ENCODE peak calls at places on chromosomes 13 and 19, in seven cellular contexts. One of them, this sample, is unnamed.

GRCh38 chr19:49436381-49437017 is 4.8 kb downstream of the SLC17A7 start:
- DNase-seq in Karpas-422: peak
- DNase-seq in PC-9: no peak
- DNase-seq in pancreas: no peak
- DNase-seq in CD4-positive, alpha-beta memory T cell: peak
- DNase-seq in psoas muscle: no peak
- DNase-seq in heart left ventricle: no peak
- DNase-seq in this sample: no peak

GRCh38 chr19:6041071-6041470 is 63.1 kb upstream of the RANBP3 start:
- DNase-seq in pancreas: no peak
- DNase-seq in heart left ventricle: no peak
- DNase-seq in Karpas-422: no peak
- DNase-seq in psoas muscle: no peak
- DNase-seq in CD4-positive, alpha-beta memory T cell: no peak
- DNase-seq in PC-9: no peak
- DNase-seq in this sample: no peak

GRCh38 chr13:36345438-36346221 is 564 bp downstream of the SPART start:
- DNase-seq in PC-9: peak
- DNase-seq in psoas muscle: peak
- DNase-seq in CD4-positive, alpha-beta memory T cell: peak
- DNase-seq in pancreas: peak
- DNase-seq in heart left ventricle: peak
- DNase-seq in Karpas-422: no peak
- DNase-seq in this sample: peak

GRCh38 chr19:33801411-33801810 is 4.7 kb downstream of the KCTD15 start:
- DNase-seq in PC-9: no peak
- DNase-seq in psoas muscle: peak
- DNase-seq in CD4-positive, alpha-beta memory T cell: no peak
- DNase-seq in pancreas: no peak
- DNase-seq in heart left ventricle: no peak
- DNase-seq in Karpas-422: no peak
- DNase-seq in this sample: no peak

GRCh38 chr19:53881482-53882390 is at the start of gene PRKCG:
- DNase-seq in psoas muscle: peak
- DNase-seq in PC-9: peak
- DNase-seq in Karpas-422: peak
- DNase-seq in pancreas: peak
- DNase-seq in CD4-positive, alpha-beta memory T cell: peak
- DNase-seq in heart left ventricle: peak
- DNase-seq in this sample: peak

GRCh38 chr19:23002690-23003422 is at the start of gene ZNF728:
- DNase-seq in heart left ventricle: peak
- DNase-seq in psoas muscle: peak
- DNase-seq in pancreas: peak
- DNase-seq in Karpas-422: no peak
- DNase-seq in PC-9: no peak
- DNase-seq in CD4-positive, alpha-beta memory T cell: peak
- DNase-seq in this sample: no peak

GRCh38 chr19:30678168-30678567 is 306.0 kb downstream of the ZNF536 start:
- DNase-seq in Karpas-422: no peak
- DNase-seq in psoas muscle: no peak
- DNase-seq in CD4-positive, alpha-beta memory T cell: no peak
- DNase-seq in heart left ventricle: no peak
- DNase-seq in PC-9: no peak
- DNase-seq in pancreas: no peak
- DNase-seq in this sample: no peak

GRCh38 chr13:107942030-107942617 is 273.2 kb downstream of the LIG4 start:
- DNase-seq in psoas muscle: no peak
- DNase-seq in heart left ventricle: no peak
- DNase-seq in Karpas-422: no peak
- DNase-seq in pancreas: no peak
- DNase-seq in CD4-positive, alpha-beta memory T cell: no peak
- DNase-seq in PC-9: no peak
- DNase-seq in this sample: no peak

GRCh38 chr13:44471686-44472085 is 98.1 kb downstream of the SERP2 start:
- DNase-seq in psoas muscle: no peak
- DNase-seq in heart left ventricle: no peak
- DNase-seq in PC-9: no peak
- DNase-seq in CD4-positive, alpha-beta memory T cell: no peak
- DNase-seq in Karpas-422: no peak
- DNase-seq in pancreas: no peak
- DNase-seq in this sample: no peak

DNA sequence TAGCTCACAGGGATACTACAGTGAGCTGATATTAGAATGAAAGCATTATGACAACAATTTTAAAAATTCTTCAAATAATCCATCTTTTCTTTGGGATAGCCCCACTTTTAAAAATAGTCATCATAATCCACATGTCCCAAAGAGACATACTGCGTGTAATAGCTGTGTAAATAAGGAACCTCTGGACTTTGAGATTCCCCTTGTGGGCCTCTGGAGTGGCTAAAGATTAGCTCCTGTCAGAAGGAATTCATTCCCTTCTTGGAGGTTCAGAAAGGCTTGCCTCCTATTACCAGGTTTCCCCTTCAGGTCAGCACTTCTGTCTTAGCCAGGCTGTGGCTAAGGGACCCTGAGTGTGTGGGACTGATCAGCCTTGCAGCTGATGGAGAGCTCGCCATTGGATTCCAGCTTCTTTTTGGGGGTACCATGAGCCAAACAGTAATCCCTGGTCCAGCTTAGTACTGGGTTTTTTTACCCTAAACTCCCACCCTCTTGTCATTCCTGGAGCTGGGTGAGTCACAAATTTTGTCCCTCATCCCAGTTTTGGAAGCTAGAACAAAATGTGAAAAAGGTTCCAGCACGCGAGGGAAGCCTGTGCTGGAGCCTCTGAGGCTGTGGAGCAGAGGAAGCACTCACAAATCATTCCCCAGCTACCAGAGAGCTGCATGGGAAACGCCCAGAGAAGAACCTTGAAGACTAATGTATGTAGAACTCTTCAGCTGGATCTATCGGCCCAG is 96.6 kb downstream of the RNASEH2B start:
- DNase-seq in psoas muscle: no peak
- DNase-seq in CD4-positive, alpha-beta memory T cell: no peak
- DNase-seq in PC-9: no peak
- DNase-seq in Karpas-422: no peak
- DNase-seq in heart left ventricle: no peak
- DNase-seq in pancreas: no peak
- DNase-seq in this sample: no peak
- H3K27ac ChIP-seq in psoas muscle: no peak
- H3K27ac ChIP-seq in CD4-positive, alpha-beta memory T cell: no peak
- H3K27ac ChIP-seq in PC-9: no peak
- H3K27ac ChIP-seq in Karpas-422: no peak
- H3K27ac ChIP-seq in heart left ventricle: no peak
- H3K27ac ChIP-seq in pancreas: no peak
- H3K27ac ChIP-seq in this sample: no peak

DNA sequence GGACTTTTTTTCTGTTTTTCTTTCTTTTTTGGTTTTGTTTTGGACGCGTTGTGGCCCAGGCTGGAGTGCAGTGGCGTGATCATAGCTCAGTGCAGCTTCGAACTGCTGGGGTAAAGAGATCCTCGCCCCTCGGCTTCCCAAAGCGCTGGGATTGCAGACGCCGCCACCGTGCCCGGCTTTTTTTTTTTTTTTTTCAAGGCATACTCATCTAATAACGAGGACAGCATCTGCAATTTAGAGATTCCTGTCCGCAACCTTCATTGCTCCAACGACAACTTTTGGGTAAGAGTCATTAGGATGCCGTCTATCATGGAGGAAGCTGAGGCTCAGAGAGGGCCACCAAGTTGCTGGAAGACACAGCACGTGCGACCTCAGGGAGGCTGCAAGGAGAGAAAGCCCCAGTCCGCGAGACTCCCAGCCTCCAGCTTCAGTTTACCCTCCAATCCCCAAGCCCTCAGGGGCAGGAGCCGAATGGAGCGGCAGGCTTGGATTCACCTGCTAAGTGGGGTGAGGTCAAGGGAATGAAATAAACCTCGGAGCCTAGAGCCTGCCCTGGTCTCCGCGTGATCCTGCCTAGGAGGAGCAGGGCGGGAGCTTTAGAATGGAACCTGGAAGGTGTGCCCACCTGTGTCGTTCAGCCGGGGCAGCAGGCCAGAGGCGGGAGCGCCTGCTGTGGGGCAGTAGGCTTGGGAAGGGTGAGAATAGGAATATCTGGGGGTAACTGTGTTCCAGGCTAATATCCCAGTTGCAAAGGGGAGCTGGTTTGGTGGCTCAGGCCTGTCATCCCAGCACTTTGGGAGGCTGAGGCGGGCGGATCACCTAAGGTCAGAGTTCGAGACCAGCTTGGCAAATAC is 676 bp upstream of the POLRMT start:
- DNase-seq in Karpas-422: no peak
- DNase-seq in heart left ventricle: no peak
- DNase-seq in psoas muscle: no peak
- DNase-seq in pancreas: no peak
- DNase-seq in CD4-positive, alpha-beta memory T cell: no peak
- DNase-seq in PC-9: peak
- DNase-seq in this sample: no peak
- H3K27ac ChIP-seq in Karpas-422: no peak
- H3K27ac ChIP-seq in heart left ventricle: peak
- H3K27ac ChIP-seq in psoas muscle: peak
- H3K27ac ChIP-seq in pancreas: no peak
- H3K27ac ChIP-seq in CD4-positive, alpha-beta memory T cell: peak
- H3K27ac ChIP-seq in PC-9: no peak
- H3K27ac ChIP-seq in this sample: peak

GRCh38 chr13:54091884-54092283 is 1063.3 kb downstream of the OLFM4 start:
- DNase-seq in Karpas-422: no peak
- DNase-seq in psoas muscle: no peak
- DNase-seq in heart left ventricle: no peak
- DNase-seq in CD4-positive, alpha-beta memory T cell: peak
- DNase-seq in PC-9: no peak
- DNase-seq in pancreas: no peak
- DNase-seq in this sample: no peak

GRCh38 chr13:54092686-54093085 is 1064.1 kb downstream of the OLFM4 start:
- DNase-seq in Karpas-422: no peak
- DNase-seq in pancreas: no peak
- DNase-seq in heart left ventricle: no peak
- DNase-seq in psoas muscle: no peak
- DNase-seq in PC-9: no peak
- DNase-seq in CD4-positive, alpha-beta memory T cell: peak
- DNase-seq in this sample: no peak
- H3K27ac ChIP-seq in Karpas-422: no peak
- H3K27ac ChIP-seq in pancreas: no peak
- H3K27ac ChIP-seq in heart left ventricle: no peak
- H3K27ac ChIP-seq in psoas muscle: no peak
- H3K27ac ChIP-seq in PC-9: no peak
- H3K27ac ChIP-seq in CD4-positive, alpha-beta memory T cell: no peak
- H3K27ac ChIP-seq in this sample: no peak

GRCh38 chr19:10085641-10086031 is 481 bp upstream of the SHFL start:
- DNase-seq in psoas muscle: no peak
- DNase-seq in heart left ventricle: no peak
- DNase-seq in PC-9: no peak
- DNase-seq in CD4-positive, alpha-beta memory T cell: no peak
- DNase-seq in Karpas-422: no peak
- DNase-seq in pancreas: no peak
- DNase-seq in this sample: no peak
- H3K27ac ChIP-seq in psoas muscle: peak
- H3K27ac ChIP-seq in heart left ventricle: peak
- H3K27ac ChIP-seq in PC-9: no peak
- H3K27ac ChIP-seq in CD4-positive, alpha-beta memory T cell: peak
- H3K27ac ChIP-seq in Karpas-422: no peak
- H3K27ac ChIP-seq in pancreas: peak
- H3K27ac ChIP-seq in this sample: peak

DNA sequence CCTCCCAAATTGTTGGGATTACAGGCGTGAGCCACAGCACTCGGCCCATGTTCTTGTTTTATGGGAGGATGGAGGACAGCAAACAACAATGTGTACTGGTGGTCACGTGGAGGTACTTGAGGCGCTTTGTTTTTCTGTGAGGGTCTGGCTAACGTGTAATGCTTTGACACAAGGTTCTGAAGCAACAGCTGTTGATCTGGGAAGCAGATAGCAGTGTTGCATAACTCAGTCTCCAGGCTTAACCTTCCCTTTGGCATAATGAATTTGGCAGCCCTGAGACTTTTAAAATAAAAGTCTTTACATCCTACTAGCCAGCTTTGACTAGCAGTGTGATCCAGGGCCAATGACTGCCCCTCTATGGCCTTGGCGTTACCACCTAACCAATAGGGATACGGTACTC is 6.9 kb upstream of the ZNF580 start:
- DNase-seq in pancreas: peak
- DNase-seq in Karpas-422: no peak
- DNase-seq in psoas muscle: no peak
- DNase-seq in CD4-positive, alpha-beta memory T cell: peak
- DNase-seq in PC-9: no peak
- DNase-seq in heart left ventricle: no peak
- DNase-seq in this sample: no peak
- H3K27ac ChIP-seq in pancreas: peak
- H3K27ac ChIP-seq in Karpas-422: peak
- H3K27ac ChIP-seq in psoas muscle: peak
- H3K27ac ChIP-seq in CD4-positive, alpha-beta memory T cell: peak
- H3K27ac ChIP-seq in PC-9: no peak
- H3K27ac ChIP-seq in heart left ventricle: no peak
- H3K27ac ChIP-seq in this sample: no peak

GRCh38 chr13:33728271-33729037 is 89.5 kb upstream of the RFC3 start:
- DNase-seq in heart left ventricle: peak
- DNase-seq in pancreas: peak
- DNase-seq in PC-9: no peak
- DNase-seq in Karpas-422: peak
- DNase-seq in psoas muscle: peak
- DNase-seq in CD4-positive, alpha-beta memory T cell: no peak
- DNase-seq in this sample: no peak
- H3K27ac ChIP-seq in heart left ventricle: peak
- H3K27ac ChIP-seq in pancreas: peak
- H3K27ac ChIP-seq in PC-9: no peak
- H3K27ac ChIP-seq in Karpas-422: peak
- H3K27ac ChIP-seq in psoas muscle: no peak
- H3K27ac ChIP-seq in CD4-positive, alpha-beta memory T cell: no peak
- H3K27ac ChIP-seq in this sample: no peak

GRCh38 chr13:99949657-99950413 is 21.7 kb downstream of the ZIC5 start:
- DNase-seq in pancreas: no peak
- DNase-seq in heart left ventricle: no peak
- DNase-seq in psoas muscle: no peak
- DNase-seq in Karpas-422: no peak
- DNase-seq in PC-9: no peak
- DNase-seq in CD4-positive, alpha-beta memory T cell: no peak
- DNase-seq in this sample: no peak
- H3K27ac ChIP-seq in pancreas: no peak
- H3K27ac ChIP-seq in heart left ventricle: no peak
- H3K27ac ChIP-seq in psoas muscle: no peak
- H3K27ac ChIP-seq in Karpas-422: no peak
- H3K27ac ChIP-seq in PC-9: no peak
- H3K27ac ChIP-seq in CD4-positive, alpha-beta memory T cell: no peak
- H3K27ac ChIP-seq in this sample: no peak

DNA sequence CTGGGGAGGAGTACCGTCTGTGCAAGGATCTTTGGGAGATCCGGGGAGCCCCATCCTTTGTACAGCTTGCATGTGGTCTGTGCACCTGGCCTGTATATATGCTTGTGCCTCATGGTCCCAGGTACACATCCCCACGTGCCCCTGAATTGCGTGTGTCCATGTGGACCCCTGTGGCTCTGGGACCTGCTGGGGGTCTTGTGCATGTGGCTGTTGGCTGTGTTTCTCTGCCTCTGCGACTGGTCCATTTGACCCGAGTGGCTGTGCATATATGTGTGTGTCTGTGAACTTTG is 12.8 kb upstream of the NANOS3 start:
- DNase-seq in pancreas: no peak
- DNase-seq in CD4-positive, alpha-beta memory T cell: no peak
- DNase-seq in Karpas-422: no peak
- DNase-seq in heart left ventricle: no peak
- DNase-seq in PC-9: no peak
- DNase-seq in psoas muscle: peak
- DNase-seq in this sample: no peak
- H3K27ac ChIP-seq in pancreas: no peak
- H3K27ac ChIP-seq in CD4-positive, alpha-beta memory T cell: no peak
- H3K27ac ChIP-seq in Karpas-422: no peak
- H3K27ac ChIP-seq in heart left ventricle: peak
- H3K27ac ChIP-seq in PC-9: no peak
- H3K27ac ChIP-seq in psoas muscle: no peak
- H3K27ac ChIP-seq in this sample: no peak

GRCh38 chr13:40993119-40993518 is 26.0 kb downstream of the ELF1 start:
- DNase-seq in PC-9: no peak
- DNase-seq in CD4-positive, alpha-beta memory T cell: no peak
- DNase-seq in psoas muscle: no peak
- DNase-seq in pancreas: peak
- DNase-seq in heart left ventricle: no peak
- DNase-seq in Karpas-422: no peak
- DNase-seq in this sample: no peak
- H3K27ac ChIP-seq in PC-9: peak
- H3K27ac ChIP-seq in CD4-positive, alpha-beta memory T cell: peak
- H3K27ac ChIP-seq in psoas muscle: no peak
- H3K27ac ChIP-seq in pancreas: peak
- H3K27ac ChIP-seq in heart left ventricle: no peak
- H3K27ac ChIP-seq in Karpas-422: peak
- H3K27ac ChIP-seq in this sample: peak

This sample was measured in CD4-positive, alpha-beta T cell.